ENCODE peak calls at places on chromosome 16, in nine cellular contexts. One of them, this sample, is unnamed.

GRCh38 chr16:87895641-87896141 is 26.4 kb upstream of the SLC7A5 start:
- DNase-seq in WERI-Rb-1: no peak
- DNase-seq in fibroblast of lung: peak; percentile 56
- DNase-seq in CD4-positive, alpha-beta memory T cell: peak; percentile 28
- DNase-seq in neuronal stem cell: no peak
- DNase-seq in body of pancreas: no peak
- DNase-seq in adrenal gland: no peak
- DNase-seq in CD8-positive, alpha-beta T cell: peak; percentile 50
- DNase-seq in fibroblast of the aortic adventitia: no peak
- DNase-seq in this sample: peak; percentile 87

GRCh38 chr16:67021321-67021720 is 7.6 kb upstream of the CBFB start:
- DNase-seq in WERI-Rb-1: peak; percentile 5
- DNase-seq in fibroblast of lung: no peak
- DNase-seq in CD4-positive, alpha-beta memory T cell: no peak
- DNase-seq in neuronal stem cell: no peak
- DNase-seq in body of pancreas: no peak
- DNase-seq in adrenal gland: peak; percentile 3
- DNase-seq in CD8-positive, alpha-beta T cell: no peak
- DNase-seq in fibroblast of the aortic adventitia: no peak
- DNase-seq in this sample: no peak

GRCh38 chr16:66741131-66741900 is 10.1 kb downstream of the DYNC1LI2 start:
- DNase-seq in WERI-Rb-1: no peak
- DNase-seq in fibroblast of lung: peak; percentile 94
- DNase-seq in CD4-positive, alpha-beta memory T cell: no peak
- DNase-seq in neuronal stem cell: no peak
- DNase-seq in body of pancreas: peak; percentile 96
- DNase-seq in adrenal gland: peak; percentile 95
- DNase-seq in CD8-positive, alpha-beta T cell: no peak
- DNase-seq in fibroblast of the aortic adventitia: peak; percentile 94
- DNase-seq in this sample: no peak

GRCh38 chr16:15950167-15950854 is 895 bp downstream of the ABCC1 start:
- DNase-seq in WERI-Rb-1: peak; percentile 66
- DNase-seq in fibroblast of lung: peak; percentile 47
- DNase-seq in CD4-positive, alpha-beta memory T cell: peak; percentile 67
- DNase-seq in neuronal stem cell: no peak
- DNase-seq in body of pancreas: peak; percentile 18
- DNase-seq in adrenal gland: peak; percentile 45
- DNase-seq in CD8-positive, alpha-beta T cell: no peak
- DNase-seq in fibroblast of the aortic adventitia: peak; percentile 67
- DNase-seq in this sample: peak; percentile 61

GRCh38 chr16:86578499-86579267 is at the start of gene FOXL1:
- DNase-seq in WERI-Rb-1: no peak
- DNase-seq in fibroblast of lung: no peak
- DNase-seq in CD4-positive, alpha-beta memory T cell: no peak
- DNase-seq in neuronal stem cell: no peak
- DNase-seq in body of pancreas: no peak
- DNase-seq in adrenal gland: no peak
- DNase-seq in CD8-positive, alpha-beta T cell: no peak
- DNase-seq in fibroblast of the aortic adventitia: no peak
- DNase-seq in this sample: no peak

GRCh38 chr16:19969284-19969683 is 84.6 kb upstream of the GPRC5B start:
- DNase-seq in WERI-Rb-1: no peak
- DNase-seq in fibroblast of lung: no peak
- DNase-seq in CD4-positive, alpha-beta memory T cell: no peak
- DNase-seq in neuronal stem cell: no peak
- DNase-seq in body of pancreas: no peak
- DNase-seq in adrenal gland: no peak
- DNase-seq in CD8-positive, alpha-beta T cell: no peak
- DNase-seq in fibroblast of the aortic adventitia: no peak
- DNase-seq in this sample: no peak

GRCh38 chr16:19874816-19875546 is 9.7 kb downstream of the GPRC5B start:
- DNase-seq in WERI-Rb-1: no peak
- DNase-seq in fibroblast of lung: no peak
- DNase-seq in CD4-positive, alpha-beta memory T cell: no peak
- DNase-seq in neuronal stem cell: no peak
- DNase-seq in body of pancreas: no peak
- DNase-seq in adrenal gland: no peak
- DNase-seq in CD8-positive, alpha-beta T cell: no peak
- DNase-seq in fibroblast of the aortic adventitia: no peak
- DNase-seq in this sample: no peak

GRCh38 chr16:72635104-72635503 is 412.8 kb downstream of the ZFHX3 start:
- DNase-seq in WERI-Rb-1: no peak
- DNase-seq in fibroblast of lung: no peak
- DNase-seq in CD4-positive, alpha-beta memory T cell: no peak
- DNase-seq in neuronal stem cell: no peak
- DNase-seq in body of pancreas: no peak
- DNase-seq in adrenal gland: no peak
- DNase-seq in CD8-positive, alpha-beta T cell: no peak
- DNase-seq in fibroblast of the aortic adventitia: no peak
- DNase-seq in this sample: peak; percentile 41

GRCh38 chr16:27917953-27918352 is 145.6 kb downstream of the GSG1L start:
- DNase-seq in WERI-Rb-1: no peak
- DNase-seq in fibroblast of lung: no peak
- DNase-seq in CD4-positive, alpha-beta memory T cell: no peak
- DNase-seq in neuronal stem cell: no peak
- DNase-seq in body of pancreas: no peak
- DNase-seq in adrenal gland: no peak
- DNase-seq in CD8-positive, alpha-beta T cell: no peak
- DNase-seq in fibroblast of the aortic adventitia: no peak
- DNase-seq in this sample: no peak

GRCh38 chr16:28924399-28924761 is 658 bp downstream of the RABEP2 start:
- DNase-seq in WERI-Rb-1: no peak
- DNase-seq in fibroblast of lung: no peak
- DNase-seq in CD4-positive, alpha-beta memory T cell: no peak
- DNase-seq in neuronal stem cell: no peak
- DNase-seq in body of pancreas: no peak
- DNase-seq in adrenal gland: no peak
- DNase-seq in CD8-positive, alpha-beta T cell: no peak
- DNase-seq in fibroblast of the aortic adventitia: no peak
- DNase-seq in this sample: no peak
- H3K4me3 ChIP-seq in WERI-Rb-1: peak overlapping the region; percentile 94
- H3K4me3 ChIP-seq in fibroblast of lung: peak overlapping the region; percentile 85
- H3K4me3 ChIP-seq in CD4-positive, alpha-beta memory T cell: peak overlapping the region; percentile 95
- H3K4me3 ChIP-seq in neuronal stem cell: peak overlapping the region; percentile 89
- H3K4me3 ChIP-seq in body of pancreas: no peak overlapping the region
- H3K4me3 ChIP-seq in adrenal gland: no peak overlapping the region
- H3K4me3 ChIP-seq in CD8-positive, alpha-beta T cell: peak overlapping the region; percentile 97
- H3K4me3 ChIP-seq in fibroblast of the aortic adventitia: peak overlapping the region; percentile 82
- H3K4me3 ChIP-seq in this sample: peak overlapping the region; percentile 85

GRCh38 chr16:89829630-89830437 is 1.6 kb downstream of the SPIRE2 start:
- DNase-seq in WERI-Rb-1: no peak
- DNase-seq in fibroblast of lung: no peak
- DNase-seq in CD4-positive, alpha-beta memory T cell: no peak
- DNase-seq in neuronal stem cell: no peak
- DNase-seq in body of pancreas: no peak
- DNase-seq in adrenal gland: no peak
- DNase-seq in CD8-positive, alpha-beta T cell: no peak
- DNase-seq in fibroblast of the aortic adventitia: no peak
- DNase-seq in this sample: no peak

GRCh38 chr16:89827383-89828198 is 684 bp upstream of the SPIRE2 start:
- DNase-seq in WERI-Rb-1: peak; percentile 27
- DNase-seq in fibroblast of lung: peak; percentile 60
- DNase-seq in CD4-positive, alpha-beta memory T cell: no peak
- DNase-seq in neuronal stem cell: peak; percentile 58
- DNase-seq in body of pancreas: peak; percentile 61
- DNase-seq in adrenal gland: peak; percentile 70
- DNase-seq in CD8-positive, alpha-beta T cell: no peak
- DNase-seq in fibroblast of the aortic adventitia: peak; percentile 49
- DNase-seq in this sample: no peak

GRCh38 chr16:89828199-89828869 is at the start of gene SPIRE2:
- DNase-seq in WERI-Rb-1: peak; percentile 52
- DNase-seq in fibroblast of lung: peak; percentile 64
- DNase-seq in CD4-positive, alpha-beta memory T cell: peak; percentile 77
- DNase-seq in neuronal stem cell: peak; percentile 86
- DNase-seq in body of pancreas: peak; percentile 79
- DNase-seq in adrenal gland: peak; percentile 78
- DNase-seq in CD8-positive, alpha-beta T cell: peak; percentile 48
- DNase-seq in fibroblast of the aortic adventitia: peak; percentile 63
- DNase-seq in this sample: peak; percentile 64

GRCh38 chr16:89826531-89827382 is 1.5 kb upstream of the SPIRE2 start:
- DNase-seq in WERI-Rb-1: no peak
- DNase-seq in fibroblast of lung: no peak
- DNase-seq in CD4-positive, alpha-beta memory T cell: no peak
- DNase-seq in neuronal stem cell: no peak
- DNase-seq in body of pancreas: no peak
- DNase-seq in adrenal gland: no peak
- DNase-seq in CD8-positive, alpha-beta T cell: no peak
- DNase-seq in fibroblast of the aortic adventitia: no peak
- DNase-seq in this sample: no peak

DNA sequence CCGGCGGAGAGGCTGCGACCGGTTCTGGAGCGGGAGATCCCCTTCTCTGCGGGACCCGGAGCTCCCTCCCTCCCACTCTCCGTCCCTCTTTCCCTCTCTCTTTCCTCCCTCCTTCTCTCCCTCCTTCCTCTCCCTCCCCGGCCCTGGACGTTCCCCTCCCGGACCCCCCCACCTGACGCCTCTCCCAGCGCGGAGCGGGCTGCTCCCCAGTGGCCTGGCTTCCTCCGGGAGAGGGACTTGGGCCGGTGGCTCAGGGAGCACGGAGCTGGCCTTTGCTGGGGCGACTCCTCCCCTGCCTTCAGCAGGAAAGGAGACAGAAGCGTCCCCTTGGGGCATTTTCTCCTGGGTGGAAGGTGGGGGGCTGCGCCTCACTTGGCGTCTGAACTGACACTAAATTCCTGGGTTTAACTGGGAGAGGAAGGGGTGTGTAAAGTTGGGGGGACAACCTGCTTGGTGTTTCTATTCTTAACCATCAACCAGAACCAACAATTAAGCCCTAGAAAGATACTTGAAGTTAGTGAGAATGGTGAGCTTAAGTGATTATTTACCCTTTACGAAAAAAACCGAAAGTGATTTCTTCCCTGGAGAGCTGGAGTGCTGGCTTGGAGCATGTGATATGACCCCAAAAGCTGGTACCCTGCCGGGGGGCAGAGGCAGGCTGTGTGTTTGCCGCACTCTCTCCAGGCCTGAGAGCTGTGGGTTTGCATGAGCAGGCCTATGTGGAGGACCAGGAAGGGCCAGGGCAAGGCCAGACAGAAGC is 775 bp downstream of the SPIRE2 start:
- DNase-seq in WERI-Rb-1: no peak
- DNase-seq in fibroblast of lung: no peak
- DNase-seq in CD4-positive, alpha-beta memory T cell: no peak
- DNase-seq in neuronal stem cell: no peak
- DNase-seq in body of pancreas: no peak
- DNase-seq in adrenal gland: no peak
- DNase-seq in CD8-positive, alpha-beta T cell: no peak
- DNase-seq in fibroblast of the aortic adventitia: no peak
- DNase-seq in this sample: no peak
- H3K4me3 ChIP-seq in WERI-Rb-1: peak overlapping the region; percentile 66
- H3K4me3 ChIP-seq in fibroblast of lung: peak overlapping the region; percentile 57
- H3K4me3 ChIP-seq in CD4-positive, alpha-beta memory T cell: no peak overlapping the region
- H3K4me3 ChIP-seq in neuronal stem cell: peak overlapping the region; percentile 83
- H3K4me3 ChIP-seq in body of pancreas: peak overlapping the region; percentile 5
- H3K4me3 ChIP-seq in adrenal gland: no peak overlapping the region
- H3K4me3 ChIP-seq in CD8-positive, alpha-beta T cell: no peak overlapping the region
- H3K4me3 ChIP-seq in fibroblast of the aortic adventitia: peak overlapping the region; percentile 61
- H3K4me3 ChIP-seq in this sample: peak overlapping the region; percentile 15

GRCh38 chr16:77789646-77790370 is 1.4 kb downstream of the VAT1L start:
- DNase-seq in WERI-Rb-1: peak; percentile 27
- DNase-seq in fibroblast of lung: no peak
- DNase-seq in CD4-positive, alpha-beta memory T cell: no peak
- DNase-seq in neuronal stem cell: no peak
- DNase-seq in body of pancreas: no peak
- DNase-seq in adrenal gland: no peak
- DNase-seq in CD8-positive, alpha-beta T cell: no peak
- DNase-seq in fibroblast of the aortic adventitia: peak; percentile 27
- DNase-seq in this sample: no peak
- H3K4me3 ChIP-seq in WERI-Rb-1: peak overlapping the region; percentile 46
- H3K4me3 ChIP-seq in fibroblast of lung: peak overlapping the region; percentile 67
- H3K4me3 ChIP-seq in CD4-positive, alpha-beta memory T cell: no peak overlapping the region
- H3K4me3 ChIP-seq in neuronal stem cell: peak overlapping the region; percentile 96
- H3K4me3 ChIP-seq in body of pancreas: no peak overlapping the region
- H3K4me3 ChIP-seq in adrenal gland: no peak overlapping the region
- H3K4me3 ChIP-seq in CD8-positive, alpha-beta T cell: no peak overlapping the region
- H3K4me3 ChIP-seq in fibroblast of the aortic adventitia: peak overlapping the region; percentile 90
- H3K4me3 ChIP-seq in this sample: no peak overlapping the region

DNA sequence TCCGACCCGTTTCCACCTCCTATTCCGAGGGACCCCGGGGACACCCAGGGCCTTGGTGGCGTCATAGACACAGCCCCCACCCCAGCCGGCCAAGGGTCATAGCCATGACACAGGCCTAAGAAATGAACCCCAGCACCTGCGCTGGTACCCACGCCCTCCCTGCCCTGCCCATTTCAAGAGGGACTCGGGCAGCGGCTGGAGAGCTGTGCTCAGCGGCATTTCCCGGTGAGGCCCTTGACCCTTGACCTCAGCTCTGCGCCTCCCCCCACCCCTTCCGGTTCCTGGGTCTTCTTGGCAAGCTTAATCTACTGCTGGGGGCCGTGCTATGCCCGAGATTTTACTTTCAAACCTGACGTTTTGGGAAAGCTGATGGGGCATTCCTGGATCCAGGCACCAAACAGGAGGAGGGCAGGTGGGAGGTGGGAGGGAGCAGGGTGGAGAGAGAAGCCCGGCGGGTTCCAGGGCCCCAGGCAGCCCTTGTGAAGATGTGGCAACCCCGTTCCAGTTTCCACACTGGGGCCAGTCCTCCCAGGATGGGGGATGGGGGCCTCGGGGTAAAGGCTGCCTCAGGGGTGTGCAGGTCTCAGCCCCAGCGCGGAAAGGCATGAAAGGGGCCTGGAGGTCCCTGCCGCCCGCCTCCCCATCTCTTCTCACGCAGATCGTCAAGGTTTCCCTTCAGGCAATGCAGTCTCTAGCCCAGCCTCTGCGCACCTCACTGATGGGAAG is at the start of gene SLC22A31:
- DNase-seq in WERI-Rb-1: no peak
- DNase-seq in fibroblast of lung: no peak
- DNase-seq in CD4-positive, alpha-beta memory T cell: no peak
- DNase-seq in neuronal stem cell: no peak
- DNase-seq in body of pancreas: peak; percentile 66
- DNase-seq in adrenal gland: no peak
- DNase-seq in CD8-positive, alpha-beta T cell: no peak
- DNase-seq in fibroblast of the aortic adventitia: no peak
- DNase-seq in this sample: no peak
- H3K4me3 ChIP-seq in WERI-Rb-1: peak within 1 kb of the TSS; percentile 37
- H3K4me3 ChIP-seq in fibroblast of lung: peak within 1 kb of the TSS; percentile 28
- H3K4me3 ChIP-seq in CD4-positive, alpha-beta memory T cell: no peak within 1 kb of the TSS
- H3K4me3 ChIP-seq in neuronal stem cell: peak within 1 kb of the TSS; percentile 84
- H3K4me3 ChIP-seq in body of pancreas: no peak within 1 kb of the TSS
- H3K4me3 ChIP-seq in adrenal gland: no peak within 1 kb of the TSS
- H3K4me3 ChIP-seq in CD8-positive, alpha-beta T cell: no peak within 1 kb of the TSS
- H3K4me3 ChIP-seq in fibroblast of the aortic adventitia: peak within 1 kb of the TSS; percentile 54
- H3K4me3 ChIP-seq in this sample: no peak within 1 kb of the TSS